ENCODE peak calls at places on chromosome 12, in eight cellular contexts. P is RWPE1; K is left cardiac atrium; F is CD4-positive, CD25-positive, alpha-beta regulatory T cell; T is natural killer cell; J is effector memory CD4-positive, alpha-beta T cell; B is adrenal gland; Q is COR-L47. X is an unnamed sample.

GRCh38 chr12:122067966-122068365 is 10.6 kb upstream of the MLXIP start:
- DNase-seq in P (no peak), K (peak; percentile 50), F (no peak), T (no peak), J (no peak), B (no peak), Q (no peak), X (no peak)

GRCh38 chr12:65836419-65837197 is 12.3 kb downstream of the HMGA2 start:
- DNase-seq in P (no peak), K (no peak), F (no peak), T (no peak), J (no peak), B (no peak), Q (no peak), X (no peak)

GRCh38 chr12:18981732-18982131 is 147.8 kb upstream of the PLEKHA5 start:
- DNase-seq in P (no peak), K (no peak), F (no peak), T (no peak), J (no peak), B (no peak), Q (no peak), X (no peak)

GRCh38 chr12:76880156-76881023 is 1.6 kb upstream of the CSRP2 start:
- DNase-seq in P (no peak), K (no peak), F (no peak), T (no peak), J (no peak), B (no peak), Q (no peak), X (no peak)

GRCh38 chr12:13947237-13947945 is 34.0 kb downstream of the GRIN2B start:
- DNase-seq in P (no peak), K (no peak), F (no peak), T (no peak), J (no peak), B (no peak), Q (no peak), X (no peak)

GRCh38 chr12:93784339-93785086 is 107.3 kb downstream of the CRADD start:
- DNase-seq in P (no peak), K (peak; percentile 36), F (peak; percentile 66), T (no peak), J (peak; percentile 18), B (peak; percentile 73), Q (no peak), X (peak; percentile 11)

GRCh38 chr12:118055144-118055557 is 5.8 kb downstream of the WSB2 start:
- DNase-seq in P (no peak), K (peak; percentile 51), F (peak; percentile 74), T (peak; percentile 40), J (peak; percentile 48), B (peak; percentile 34), Q (peak; percentile 34), X (peak; percentile 62)

GRCh38 chr12:12715128-12715458 is 2.1 kb upstream of the CDKN1B start:
- DNase-seq in P (no peak), K (no peak), F (no peak), T (no peak), J (no peak), B (no peak), Q (no peak), X (no peak)

GRCh38 chr12:92745874-92746553 is 43.2 kb downstream of the PLEKHG7 start:
- DNase-seq in P (peak; percentile 92), K (peak; percentile 92), F (no peak), T (no peak), J (no peak), B (peak; percentile 73), Q (no peak), X (peak; percentile 39)

GRCh38 chr12:104903648-104904423 is 54.3 kb downstream of the SLC41A2 start:
- DNase-seq in P (no peak), K (no peak), F (no peak), T (no peak), J (no peak), B (no peak), Q (no peak), X (no peak)

GRCh38 chr12:53004582-53004981 is 1.7 kb upstream of the EIF4B start:
- DNase-seq in P (no peak), K (no peak), F (no peak), T (no peak), J (no peak), B (no peak), Q (no peak), X (no peak)

GRCh38 chr12:60172696-60173095 is 576.9 kb downstream of the SLC16A7 start:
- DNase-seq in P (no peak), K (no peak), F (no peak), T (no peak), J (no peak), B (no peak), Q (no peak), X (peak; percentile 61)

GRCh38 chr12:62654558-62655241 is 188.1 kb downstream of the MON2 start:
- DNase-seq in P (no peak), K (no peak), F (no peak), T (no peak), J (no peak), B (no peak), Q (no peak), X (no peak)

GRCh38 chr12:753401-754237 is 1.2 kb downstream of the WNK1 start:
- DNase-seq in P (no peak), K (peak; percentile 50), F (peak; percentile 49), T (peak; percentile 52), J (peak; percentile 13), B (peak; percentile 51), Q (no peak), X (peak; percentile 67)

GRCh38 chr12:75913502-75914110 is 118.0 kb downstream of the PHLDA1 start:
- DNase-seq in P (no peak), K (no peak), F (no peak), T (no peak), J (no peak), B (no peak), Q (no peak), X (no peak)

GRCh38 chr12:71007736-71008449 is 87.4 kb upstream of the PTPRR start:
- DNase-seq in P (no peak), K (no peak), F (no peak), T (no peak), J (no peak), B (no peak), Q (no peak), X (no peak)